ENCODE peak calls at places on chromosomes 7 and 10, in four cellular contexts. K is HS-5, O is ascending aorta, U is cardiac fibroblast. C is an unnamed sample.

GRCh38 chr10:102420443-102420809 is 210 bp upstream of the FBXL15 start:
- DNase-seq in K (no peak), O (no peak), U (no peak), C (no peak)

GRCh38 chr7:147833549-147833948 is 757.0 kb upstream of the C7orf33 start:
- DNase-seq in K (no peak), O (no peak), U (no peak), C (no peak)

GRCh38 chr10:62380002-62380401 is 5.8 kb downstream of the ZNF365 start:
- DNase-seq in K (peak), O (no peak), U (peak), C (no peak)

GRCh38 chr10:110361800-110362456 is 57.2 kb upstream of the SMNDC1 start:
- DNase-seq in K (no peak), O (no peak), U (no peak), C (no peak)

GRCh38 chr7:159253657-159254056 is 109.0 kb upstream of the VIPR2 start:
- DNase-seq in K (no peak), O (no peak), U (no peak), C (no peak)

GRCh38 chr7:116395125-116395791 is 104.3 kb upstream of the CAV2 start:
- DNase-seq in K (peak), O (peak), U (peak), C (peak)

GRCh38 chr7:25754751-25755150 is 397.2 kb upstream of the NFE2L3 start:
- DNase-seq in K (no peak), O (no peak), U (no peak), C (no peak)

GRCh38 chr10:92787557-92788152 is 60.7 kb upstream of the EXOC6 start:
- DNase-seq in K (no peak), O (no peak), U (no peak), C (no peak)

GRCh38 chr10:126042354-126042753 is 146.0 kb downstream of the FANK1 start:
- DNase-seq in K (no peak), O (no peak), U (no peak), C (no peak)

GRCh38 chr10:24756283-24756682 is 32.6 kb upstream of the ARHGAP21 start:
- DNase-seq in K (no peak), O (no peak), U (no peak), C (no peak)

GRCh38 chr7:22782616-22783232 is 39.9 kb downstream of the TOMM7 start:
- DNase-seq in K (peak), O (peak), U (peak), C (peak)

GRCh38 chr10:95906675-95907453 is 911 bp upstream of the CC2D2B start:
- DNase-seq in K (peak), O (peak), U (peak), C (peak)

GRCh38 chr7:139099181-139099947 is 10.2 kb downstream of the ZC3HAV1 start:
- DNase-seq in K (no peak), O (no peak), U (peak), C (no peak)

GRCh38 chr7:103972779-103973434 is 16.6 kb downstream of the RELN start:
- DNase-seq in K (no peak), O (no peak), U (no peak), C (no peak)

GRCh38 chr7:148204639-148205292 is 385.8 kb upstream of the C7orf33 start:
- DNase-seq in K (no peak), O (no peak), U (no peak), C (no peak)

GRCh38 chr10:70805619-70806215 is 10.0 kb upstream of the SGPL1 start:
- DNase-seq in K (no peak), O (no peak), U (no peak), C (no peak)

GRCh38 chr10:11602919-11603523 is 8.4 kb downstream of the USP6NL start:
- DNase-seq in K (no peak), O (no peak), U (no peak), C (no peak)

GRCh38 chr7:137820677-137821420 is 25.9 kb downstream of the DGKI start:
- DNase-seq in K (no peak), O (peak), U (peak), C (no peak)

GRCh38 chr7:148982596-148983219 is 45.6 kb downstream of the PDIA4 start:
- DNase-seq in K (no peak), O (no peak), U (peak), C (no peak)

GRCh38 chr10:96337106-96337505 is 21.7 kb downstream of the OPALIN start:
- DNase-seq in K (no peak), O (no peak), U (no peak), C (no peak)

GRCh38 chr7:158568974-158569857 is 18.4 kb downstream of the PTPRN2 start:
- DNase-seq in K (no peak), O (no peak), U (no peak), C (no peak)

GRCh38 chr10:23001901-23002516 is 74.2 kb downstream of the ARMC3 start:
- DNase-seq in K (no peak), O (no peak), U (no peak), C (no peak)

GRCh38 chr10:80500572-80501380 is 36.9 kb upstream of the SH2D4B start:
- DNase-seq in K (no peak), O (peak), U (peak), C (no peak)

GRCh38 chr7:12674861-12675260 is 12.6 kb upstream of the ARL4A start:
- DNase-seq in K (no peak), O (no peak), U (peak), C (no peak)

GRCh38 chr7:149456770-149457421 is 4.0 kb downstream of the ZNF777 start:
- DNase-seq in K (no peak), O (no peak), U (no peak), C (no peak)

GRCh38 chr7:96219382-96220130 is 102.3 kb downstream of the SLC25A13 start:
- DNase-seq in K (peak), O (no peak), U (peak), C (no peak)

GRCh38 chr10:68992721-68993440 is 4.3 kb downstream of the KIFBP start:
- DNase-seq in K (no peak), O (peak), U (peak), C (no peak)

GRCh38 chr7:148693651-148694050 is 5.1 kb upstream of the CUL1 start:
- DNase-seq in K (no peak), O (no peak), U (no peak), C (no peak)

GRCh38 chr10:3902809-3903410 is 117.9 kb upstream of the KLF6 start:
- DNase-seq in K (no peak), O (no peak), U (peak), C (no peak)

GRCh38 chr7:459584-460373 is 59.9 kb downstream of the PDGFA start:
- DNase-seq in K (no peak), O (no peak), U (no peak), C (no peak)

GRCh38 chr7:22821702-22822485 is 755 bp downstream of the TOMM7 start:
- DNase-seq in K (no peak), O (no peak), U (peak), C (no peak)

GRCh38 chr10:72072639-72073038 is 15.7 kb downstream of the SPOCK2 start:
- DNase-seq in K (no peak), O (no peak), U (no peak), C (no peak)